ENCODE peak calls at places on chromosomes 11 and 22, in five cellular contexts. Z, E, J, D and A are unnamed samples.

GRCh38 chr11:61602775-61603569 is 22.1 kb upstream of the SYT7 start:
- DNase-seq in Z (peak), E (no peak), J (peak), D (peak), A (peak)

GRCh38 chr11:102306048-102306575 is 11.2 kb upstream of the BIRC3 start:
- DNase-seq in Z (no peak), E (no peak), J (peak), D (no peak), A (peak)

GRCh38 chr11:23729088-23729487 is 767.8 kb upstream of the LUZP2 start:
- DNase-seq in Z (no peak), E (no peak), J (no peak), D (no peak), A (no peak)

GRCh38 chr22:31210830-31211503 is 1.1 kb upstream of the LIMK2 start:
- DNase-seq in Z (no peak), E (peak), J (peak), D (peak), A (peak)

GRCh38 chr11:123371506-123372297 is 58.4 kb upstream of the GRAMD1B start:
- DNase-seq in Z (no peak), E (no peak), J (no peak), D (no peak), A (no peak)

GRCh38 chr22:44828193-44828592 is 75.8 kb downstream of the ARHGAP8 start:
- DNase-seq in Z (no peak), E (no peak), J (no peak), D (no peak), A (no peak)

GRCh38 chr11:61913699-61914395 is 3.5 kb downstream of the RAB3IL1 start:
- DNase-seq in Z (no peak), E (no peak), J (no peak), D (no peak), A (peak)

GRCh38 chr22:46575915-46576555 is 38.6 kb upstream of the CELSR1 start:
- DNase-seq in Z (no peak), E (peak), J (peak), D (no peak), A (no peak)

GRCh38 chr11:33520103-33520502 is 180.5 kb downstream of the C11orf91 start:
- DNase-seq in Z (no peak), E (no peak), J (no peak), D (no peak), A (no peak)

GRCh38 chr11:45709264-45709663 is 43.8 kb upstream of the CHST1 start:
- DNase-seq in Z (no peak), E (no peak), J (no peak), D (no peak), A (no peak)

GRCh38 chr11:116697011-116697410 is 75.8 kb downstream of the BUD13 start:
- DNase-seq in Z (no peak), E (no peak), J (peak), D (peak), A (no peak)

GRCh38 chr11:102410382-102410784 is 42.2 kb downstream of the TMEM123 start:
- DNase-seq in Z (peak), E (no peak), J (no peak), D (no peak), A (no peak)

GRCh38 chr11:106471273-106471672 is 393.8 kb downstream of the AASDHPPT start:
- DNase-seq in Z (peak), E (no peak), J (peak), D (no peak), A (no peak)

GRCh38 chr22:43777204-43777671 is 34.9 kb downstream of the EFCAB6 start:
- DNase-seq in Z (peak), E (no peak), J (no peak), D (no peak), A (no peak)

GRCh38 chr11:12846766-12847615 is 162.1 kb upstream of the RASSF10 start:
- DNase-seq in Z (no peak), E (no peak), J (no peak), D (no peak), A (no peak)

GRCh38 chr22:19770349-19771220 is 10.0 kb downstream of the TBX1 start:
- DNase-seq in Z (no peak), E (no peak), J (no peak), D (no peak), A (no peak)

GRCh38 chr22:22761963-22762772 is 117.8 kb downstream of the GGTLC2 start:
- DNase-seq in Z (no peak), E (no peak), J (no peak), D (no peak), A (no peak)

GRCh38 chr11:21121991-21122390 is 452.6 kb downstream of the NELL1 start:
- DNase-seq in Z (no peak), E (no peak), J (no peak), D (no peak), A (no peak)

GRCh38 chr11:1353383-1354124 is 36.2 kb upstream of the BRSK2 start:
- DNase-seq in Z (no peak), E (no peak), J (no peak), D (no peak), A (no peak)

GRCh38 chr11:86931965-86932332 is 23.2 kb downstream of the FZD4 start:
- DNase-seq in Z (peak), E (no peak), J (no peak), D (no peak), A (no peak)

GRCh38 chr22:36332623-36333331 is 55.0 kb downstream of the MYH9 start:
- DNase-seq in Z (peak), E (peak), J (no peak), D (no peak), A (peak)

GRCh38 chr22:22031571-22031970 is 49.0 kb upstream of the TOP3B start:
- DNase-seq in Z (no peak), E (no peak), J (no peak), D (no peak), A (no peak)

GRCh38 chr11:2267871-2268825 is 2.2 kb downstream of the ASCL2 start:
- DNase-seq in Z (no peak), E (no peak), J (no peak), D (peak), A (peak)

GRCh38 chr11:120013325-120014250 is 124.3 kb downstream of the TRIM29 start:
- DNase-seq in Z (peak), E (no peak), J (peak), D (no peak), A (peak)

GRCh38 chr22:34344702-34345101 is 424.4 kb upstream of the LARGE1 start:
- DNase-seq in Z (no peak), E (no peak), J (no peak), D (no peak), A (no peak)

GRCh38 chr11:3959918-3960295 is 104.4 kb downstream of the STIM1 start:
- DNase-seq in Z (no peak), E (no peak), J (no peak), D (no peak), A (no peak)

GRCh38 chr22:38788016-38788415 is 5.9 kb downstream of the DNAL4 start:
- DNase-seq in Z (peak), E (no peak), J (no peak), D (no peak), A (no peak)

GRCh38 chr11:11977206-11977938 is 31.1 kb downstream of the DKK3 start:
- DNase-seq in Z (peak), E (no peak), J (no peak), D (peak), A (peak)

GRCh38 chr11:36253238-36253637 is 36.0 kb downstream of the COMMD9 start:
- DNase-seq in Z (no peak), E (no peak), J (peak), D (no peak), A (no peak)

GRCh38 chr11:4038973-4039372 is 55.6 kb upstream of the RRM1 start:
- DNase-seq in Z (peak), E (no peak), J (no peak), D (no peak), A (no peak)

GRCh38 chr11:63919267-63920125 is 2.5 kb upstream of the RCOR2 start:
- DNase-seq in Z (peak), E (no peak), J (peak), D (no peak), A (no peak)